ENCODE peak calls at places on chromosomes 6 and 20, in ten cellular contexts. T, K, P, J, Y, Q, S, B, M and E are unnamed samples.

GRCh38 chr6:167350731-167351655 is 26.1 kb downstream of the TTLL2 start:
- DNase-seq in Q (peak), Y (peak), S (no peak), T (peak), K (peak), J (peak), P (peak), B (peak), M (peak), E (peak)

GRCh38 chr6:42453027-42453648 is 1.4 kb upstream of the TRERF1 start:
- DNase-seq in M (peak), Y (peak), S (no peak), J (peak), K (peak), T (peak), Q (peak), P (peak), B (peak), E (peak)

GRCh38 chr20:41094656-41095055 is 42.7 kb upstream of the PLCG1 start:
- DNase-seq in P (no peak), S (no peak), T (no peak), Y (no peak), M (no peak), B (no peak), J (no peak), K (peak), Q (no peak), E (no peak)

GRCh38 chr6:42369568-42369967 is 82.2 kb downstream of the TRERF1 start:
- DNase-seq in Q (no peak), Y (no peak), P (peak), K (no peak), S (no peak), T (no peak), J (no peak), B (no peak), M (no peak), E (no peak)

GRCh38 chr6:71908162-71908765 is 21.9 kb downstream of the RIMS1 start:
- DNase-seq in T (no peak), B (no peak), S (no peak), P (no peak), M (no peak), J (no peak), Q (no peak), Y (no peak), K (no peak), E (no peak)

GRCh38 chr6:101433141-101433540 is 39.6 kb downstream of the GRIK2 start:
- DNase-seq in P (no peak), B (no peak), T (no peak), K (no peak), Y (no peak), M (no peak), Q (no peak), S (no peak), J (no peak), E (no peak)

GRCh38 chr20:48294196-48294595 is 508.9 kb upstream of the SULF2 start:
- DNase-seq in M (no peak), Q (no peak), B (no peak), K (peak), J (no peak), P (no peak), S (no peak), T (no peak), Y (no peak), E (peak)

GRCh38 chr20:48822879-48823385 is 4.9 kb downstream of the PREX1 start:
- DNase-seq in B (no peak), T (no peak), M (no peak), Q (no peak), P (peak), J (no peak), Y (no peak), K (no peak), S (no peak), E (no peak)

GRCh38 chr6:39072830-39073229 is 24.2 kb downstream of the GLP1R start:
- DNase-seq in M (no peak), Q (no peak), S (no peak), B (no peak), Y (no peak), J (no peak), T (no peak), K (no peak), P (no peak), E (no peak)

GRCh38 chr20:22106308-22106938 is 401.0 kb downstream of the PAX1 start:
- DNase-seq in P (no peak), S (no peak), M (no peak), Q (no peak), J (no peak), T (no peak), Y (no peak), K (no peak), B (no peak), E (peak)

GRCh38 chr6:98366406-98366805 is 468.0 kb upstream of the POU3F2 start:
- DNase-seq in M (no peak), Y (no peak), J (no peak), T (no peak), K (no peak), Q (no peak), S (no peak), B (no peak), P (no peak), E (no peak)

GRCh38 chr20:3753098-3753497 is 14.5 kb downstream of the ADISSP start:
- DNase-seq in M (peak), J (peak), K (peak), P (peak), S (peak), Q (peak), Y (no peak), B (peak), T (peak), E (peak)

GRCh38 chr6:144678844-144679243 is 393.7 kb downstream of the UTRN start:
- DNase-seq in Y (no peak), P (no peak), K (peak), M (no peak), T (no peak), Q (no peak), S (peak), B (no peak), J (no peak), E (no peak)

GRCh38 chr6:1400126-1400850 is 10.9 kb downstream of the FOXF2 start:
- DNase-seq in T (no peak), B (no peak), J (no peak), S (no peak), M (no peak), P (no peak), K (no peak), Y (peak), Q (no peak), E (no peak)

GRCh38 chr20:64244870-64245603 is 10.5 kb upstream of the PCMTD2 start:
- DNase-seq in P (no peak), M (no peak), Q (no peak), J (no peak), K (no peak), Y (peak), S (no peak), B (no peak), T (no peak), E (peak)

GRCh38 chr6:106574729-106575458 is 54.4 kb downstream of the RTN4IP1 start:
- DNase-seq in Q (no peak), B (peak), S (no peak), T (peak), Y (no peak), P (no peak), M (no peak), J (no peak), K (peak), E (no peak)

GRCh38 chr6:151081658-151082057 is 158.1 kb upstream of the AKAP12 start:
- DNase-seq in P (no peak), M (no peak), T (no peak), J (no peak), K (no peak), B (no peak), Y (no peak), Q (no peak), S (no peak), E (no peak)

GRCh38 chr6:3079700-3080099 is 11.4 kb downstream of the RIPK1 start:
- DNase-seq in M (no peak), Q (no peak), B (no peak), K (no peak), T (no peak), S (no peak), P (no peak), Y (no peak), J (no peak), E (no peak)

GRCh38 chr6:28337103-28337520 is 1.2 kb upstream of the ZSCAN31 start:
- DNase-seq in P (no peak), M (no peak), K (no peak), Y (no peak), B (no peak), T (no peak), S (no peak), J (no peak), Q (no peak), E (no peak)

GRCh38 chr6:160085226-160085625 is 36.4 kb upstream of the SLC22A1 start:
- DNase-seq in J (no peak), S (no peak), Q (no peak), Y (no peak), P (no peak), T (no peak), K (no peak), B (no peak), M (no peak), E (no peak)

GRCh38 chr20:52230406-52230805 is 38.8 kb upstream of the ZFP64 start:
- DNase-seq in S (peak), M (no peak), B (no peak), K (peak), T (no peak), Y (no peak), Q (no peak), P (no peak), J (no peak), E (no peak)

GRCh38 chr6:92847988-92848387 is 571.4 kb downstream of the EPHA7 start:
- DNase-seq in P (no peak), B (no peak), S (no peak), M (no peak), Y (no peak), T (no peak), Q (no peak), J (no peak), K (no peak), E (no peak)

GRCh38 chr20:63177785-63178444 is 38.0 kb downstream of the YTHDF1 start:
- DNase-seq in T (no peak), S (no peak), Q (no peak), P (no peak), B (no peak), J (no peak), M (no peak), K (no peak), Y (no peak), E (no peak)

GRCh38 chr6:87772597-87773530 is 70.8 kb upstream of the AKIRIN2 start:
- DNase-seq in S (no peak), T (no peak), Q (no peak), Y (no peak), J (no peak), K (peak), M (no peak), B (no peak), P (no peak), E (no peak)

GRCh38 chr6:4383910-4384637 is 248.7 kb upstream of the ECI2 start:
- DNase-seq in T (no peak), Y (no peak), M (no peak), Q (no peak), P (no peak), J (no peak), B (no peak), K (no peak), S (no peak), E (no peak)

GRCh38 chr6:151813858-151814257 is 6.4 kb downstream of the ESR1 start:
- DNase-seq in K (no peak), P (no peak), Y (no peak), S (no peak), B (no peak), T (no peak), J (no peak), Q (no peak), M (no peak), E (no peak)

GRCh38 chr6:14951704-14952103 is 294.2 kb upstream of the JARID2 start:
- DNase-seq in S (no peak), K (no peak), P (no peak), Q (no peak), Y (no peak), M (no peak), B (no peak), T (no peak), J (no peak), E (no peak)

DNA sequence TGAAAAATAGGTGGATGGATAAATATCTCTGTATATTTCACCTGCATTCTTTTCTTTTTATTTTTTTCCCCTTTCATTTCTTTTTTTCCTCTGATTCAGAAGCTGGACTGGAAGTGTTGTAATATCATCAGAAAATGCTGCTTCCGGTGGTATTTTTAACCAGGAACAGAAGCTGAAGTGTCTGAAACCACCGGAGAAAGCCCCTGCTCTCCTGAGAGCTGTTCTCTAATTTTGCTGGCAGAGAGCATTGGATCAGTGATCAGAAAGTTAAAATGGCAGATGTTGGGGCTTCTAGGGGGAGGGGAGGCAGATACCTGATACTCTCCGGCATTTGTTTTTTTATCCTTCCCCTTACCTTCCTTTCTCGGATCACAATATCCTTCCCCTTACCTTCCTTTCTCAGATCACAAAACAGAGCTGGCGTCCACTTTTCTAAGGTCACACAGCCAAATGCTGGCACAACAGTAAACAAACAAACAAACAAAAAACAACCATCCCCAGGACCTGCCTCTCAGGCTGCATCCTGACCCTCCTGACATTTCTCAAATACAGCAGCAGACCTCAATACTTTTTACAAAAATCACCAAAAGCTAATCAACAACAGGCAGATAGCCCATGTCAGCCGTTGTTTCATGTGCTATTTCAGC is 143.2 kb upstream of the ZNF217 start:
- DNase-seq in B (no peak), J (no peak), T (no peak), P (no peak), M (no peak), Q (no peak), K (peak), Y (no peak), S (no peak), E (no peak)
- H3K4me3 ChIP-seq in B (no peak), J (no peak), T (no peak), P (no peak), M (no peak), Q (no peak), K (peak), Y (no peak), S (no peak), E (no peak)

DNA sequence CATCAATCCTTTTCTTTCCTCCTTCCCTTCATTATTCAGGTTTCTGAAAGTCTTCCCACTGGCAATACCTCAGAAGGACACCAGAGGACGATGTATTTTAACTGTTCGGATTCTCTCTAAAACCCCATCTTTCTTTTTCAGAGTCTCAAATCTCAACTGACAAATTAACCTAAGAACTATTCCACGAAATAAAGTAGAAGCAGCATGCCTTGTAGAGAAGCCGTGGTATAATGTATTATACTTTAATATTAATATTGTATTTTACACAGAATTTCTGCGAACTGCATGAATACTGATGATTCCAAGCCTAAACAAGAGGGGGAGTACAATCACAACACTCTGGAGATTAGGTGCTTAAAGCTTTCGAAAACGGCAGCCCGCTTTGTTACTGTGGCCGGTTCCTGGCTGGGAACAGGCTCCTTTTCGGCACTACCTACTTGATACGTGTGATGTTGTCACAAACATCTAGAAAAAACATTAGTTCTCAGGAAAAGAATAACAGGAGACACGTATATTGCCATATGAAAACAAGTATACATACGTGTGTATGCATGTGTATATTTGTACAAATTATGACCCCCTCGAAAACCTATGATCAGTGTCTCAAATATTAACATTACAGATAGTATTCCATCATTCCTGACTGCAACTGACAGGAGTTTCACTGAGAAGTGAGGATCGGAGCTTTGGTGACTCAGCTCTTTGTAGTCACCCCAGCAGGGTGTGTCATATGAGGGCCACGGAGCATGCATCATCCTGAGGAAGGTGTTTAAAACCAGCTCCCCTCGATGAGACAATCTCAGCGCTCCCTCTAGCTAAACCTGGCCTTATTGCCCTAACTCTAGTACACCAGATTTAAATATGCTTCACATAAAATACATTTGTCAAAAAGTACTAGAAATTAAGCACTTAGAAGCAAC is 319.7 kb upstream of the TCF21 start:
- DNase-seq in J (no peak), Q (no peak), B (no peak), M (no peak), P (no peak), S (peak), T (peak), K (peak), Y (no peak), E (peak)
- H3K4me3 ChIP-seq in J (no peak), Q (no peak), B (peak), M (no peak), P (no peak), S (peak), T (peak), K (peak), Y (peak), E (no peak)

GRCh38 chr20:45781391-45781931 is 10.2 kb downstream of the WFDC3 start:
- DNase-seq in Y (no peak), K (peak), S (peak), T (peak), J (no peak), Q (no peak), B (peak), P (no peak), M (no peak), E (no peak)
- H3K4me3 ChIP-seq in Y (no peak), K (no peak), S (no peak), T (no peak), J (no peak), Q (no peak), B (no peak), P (no peak), M (no peak), E (no peak)

DNA sequence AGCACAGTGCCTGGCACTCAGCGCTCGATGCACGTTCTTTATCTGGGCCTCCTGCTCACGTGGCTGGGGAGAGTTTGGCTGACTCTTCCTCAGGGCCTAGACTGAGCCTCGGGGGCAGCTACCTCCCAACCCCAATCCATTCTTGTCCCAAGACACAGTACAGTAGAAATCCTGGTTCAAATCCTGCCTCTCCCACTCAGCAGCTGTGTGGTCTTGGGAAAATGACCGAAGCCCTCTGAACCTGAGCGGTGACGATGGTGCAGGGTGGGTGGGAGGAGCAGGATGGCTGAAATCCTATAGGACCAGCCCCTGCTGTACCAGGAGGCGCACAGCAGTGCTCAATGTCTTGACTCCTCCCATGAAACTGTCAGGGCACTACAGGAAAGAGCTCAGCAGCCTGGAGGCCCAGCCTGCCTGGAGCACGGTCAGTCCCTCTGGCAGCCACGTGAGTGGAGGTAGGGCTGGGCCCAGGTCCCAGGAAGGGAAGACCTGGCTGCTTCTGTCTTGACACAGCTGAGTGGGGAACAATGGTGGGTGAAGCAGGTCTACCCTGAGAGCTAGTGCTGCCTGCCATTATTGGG is 31.5 kb downstream of the PDRG1 start:
- DNase-seq in B (no peak), Y (no peak), J (no peak), Q (no peak), K (no peak), M (no peak), S (no peak), P (no peak), T (no peak), E (no peak)
- H3K4me3 ChIP-seq in B (no peak), Y (no peak), J (no peak), Q (no peak), K (no peak), M (no peak), S (no peak), P (no peak), T (no peak), E (no peak)

DNA sequence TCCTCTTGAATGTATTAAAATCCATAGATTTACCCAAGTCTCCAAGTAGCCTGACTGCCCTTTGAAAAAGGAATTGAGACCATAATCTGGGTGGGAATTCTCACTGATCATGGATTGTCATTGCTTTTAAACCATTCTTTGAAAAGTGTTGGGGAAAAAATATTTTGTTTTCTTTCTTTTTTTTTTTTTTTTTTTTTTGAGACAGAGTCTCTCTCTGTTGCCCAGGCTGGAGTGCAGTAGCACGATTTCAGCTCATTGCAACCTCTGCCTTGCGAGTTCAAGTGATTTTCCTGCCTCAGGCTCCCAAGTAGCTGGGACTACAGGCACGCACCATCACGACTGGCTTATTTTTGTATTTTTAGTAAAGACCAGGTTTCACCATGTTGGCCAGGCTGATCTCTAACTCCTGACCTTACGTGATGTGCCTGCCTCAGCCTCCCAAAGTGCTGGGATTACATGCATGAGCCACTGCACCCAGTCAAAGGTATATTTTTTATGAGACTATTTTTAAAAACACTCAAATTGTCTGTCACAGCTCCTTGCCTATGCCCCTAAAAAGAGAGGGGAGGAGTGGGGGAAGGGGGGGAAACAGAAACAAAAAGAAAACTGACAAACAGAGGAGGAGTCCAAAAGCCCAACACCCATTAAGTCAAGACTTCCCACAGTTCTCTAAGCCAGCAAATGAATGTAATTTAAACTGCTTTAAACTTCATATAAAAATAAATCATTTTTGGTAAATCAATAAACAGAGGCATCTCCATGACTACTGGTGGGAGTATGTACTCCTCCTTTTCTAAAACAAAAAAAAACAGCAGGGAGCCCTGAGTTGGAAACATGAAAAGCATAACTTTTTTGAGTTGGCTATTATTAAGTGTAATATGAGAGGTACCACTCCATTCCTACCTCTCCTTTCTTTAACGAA is 119.4 kb upstream of the PRSS16 start:
- DNase-seq in K (no peak), M (no peak), J (no peak), P (no peak), B (no peak), Y (no peak), T (no peak), Q (no peak), S (no peak), E (no peak)
- H3K4me3 ChIP-seq in K (no peak), M (no peak), J (no peak), P (no peak), B (no peak), Y (no peak), T (no peak), Q (no peak), S (no peak), E (no peak)

GRCh38 chr20:25083773-25084615 is 2.1 kb upstream of the VSX1 start:
- DNase-seq in M (no peak), J (no peak), P (no peak), S (no peak), Y (no peak), Q (peak), T (no peak), B (no peak), K (no peak), E (no peak)
- H3K4me3 ChIP-seq in M (peak), J (peak), P (no peak), S (no peak), Y (no peak), Q (no peak), T (peak), B (no peak), K (no peak), E (no peak)

GRCh38 chr6:157240059-157240959 is 83.0 kb downstream of the TMEM242 start:
- DNase-seq in T (no peak), P (no peak), K (peak), S (no peak), Q (no peak), M (no peak), J (no peak), Y (no peak), B (peak), E (no peak)
- H3K4me3 ChIP-seq in T (no peak), P (no peak), K (no peak), S (peak), Q (no peak), M (no peak), J (no peak), Y (peak), B (no peak), E (no peak)